ENCODE peak calls at places on chromosome 21, in nine cellular contexts. E is spleen, O is transverse colon, X is IMR-90, M is breast epithelium, B is A549, D is lower leg skin, K is right lobe of liver, G is upper lobe of left lung. R is an unnamed sample.

GRCh38 chr21:31279986-31280385 is 64.1 kb downstream of the TIAM1 start:
- DNase-seq in G (no peak), K (no peak), O (no peak), B (no peak), E (no peak), M (no peak), X (peak), D (no peak), R (no peak)

GRCh38 chr21:35063428-35064172 is 14.5 kb upstream of the RUNX1 start:
- DNase-seq in O (no peak), X (no peak), G (no peak), B (no peak), E (no peak), M (no peak), K (no peak), D (no peak), R (no peak)

GRCh38 chr21:37530901-37531351 is 164.4 kb downstream of the DYRK1A start:
- DNase-seq in X (no peak), G (no peak), K (no peak), E (no peak), M (no peak), D (no peak), O (no peak), B (no peak), R (no peak)

GRCh38 chr21:32389337-32390015 is 3.3 kb downstream of the URB1 start:
- DNase-seq in B (no peak), G (no peak), X (peak), D (no peak), E (peak), K (no peak), M (no peak), O (no peak), R (no peak)

GRCh38 chr21:20662523-20662922 is 335.7 kb upstream of the NCAM2 start:
- DNase-seq in D (no peak), O (no peak), K (no peak), G (no peak), M (no peak), E (no peak), B (no peak), X (no peak), R (no peak)

GRCh38 chr21:15000076-15000475 is 64.7 kb downstream of the NRIP1 start:
- DNase-seq in X (peak), K (no peak), E (no peak), M (no peak), D (no peak), B (no peak), G (no peak), O (no peak), R (no peak)

GRCh38 chr21:17753736-17754135 is 65.4 kb downstream of the C21orf91 start:
- DNase-seq in D (no peak), K (no peak), X (no peak), B (no peak), M (no peak), G (no peak), O (no peak), E (no peak), R (no peak)

GRCh38 chr21:33543505-33544129 is 779 bp downstream of the SON start:
- DNase-seq in D (peak), O (peak), M (peak), E (peak), G (peak), X (no peak), K (peak), B (no peak), R (peak)

GRCh38 chr21:28516996-28517592 is 475.6 kb downstream of the LTN1 start:
- DNase-seq in G (no peak), M (peak), B (peak), X (no peak), E (peak), O (peak), D (peak), K (peak), R (peak)

GRCh38 chr21:35039595-35040291 is 9.4 kb downstream of the RUNX1 start:
- DNase-seq in B (no peak), K (no peak), M (no peak), E (no peak), D (no peak), O (no peak), G (no peak), X (no peak), R (no peak)

GRCh38 chr21:37032877-37033471 is 26.5 kb downstream of the RIPPLY3 start:
- DNase-seq in G (no peak), K (no peak), D (no peak), X (peak), E (no peak), M (no peak), O (no peak), B (peak), R (no peak)

GRCh38 chr21:36959020-36959835 is 7.2 kb downstream of the HLCS start:
- DNase-seq in X (no peak), D (no peak), M (no peak), B (peak), K (no peak), E (no peak), O (no peak), G (peak), R (no peak)

GRCh38 chr21:33302055-33302454 is 22.7 kb upstream of the IFNAR1 start:
- DNase-seq in D (no peak), M (no peak), O (no peak), B (no peak), G (no peak), K (no peak), X (no peak), E (no peak), R (no peak)

GRCh38 chr21:33403128-33403785 is at the start of gene IFNGR2:
- DNase-seq in M (no peak), X (no peak), D (no peak), K (peak), O (peak), E (peak), B (no peak), G (peak), R (peak)

GRCh38 chr21:17467392-17467791 is 45.5 kb upstream of the CXADR start:
- DNase-seq in B (peak), M (no peak), D (no peak), K (no peak), G (no peak), O (no peak), X (no peak), E (no peak), R (no peak)

GRCh38 chr21:27244356-27244755 is 277.5 kb upstream of the ADAMTS5 start:
- DNase-seq in O (no peak), M (no peak), X (peak), D (no peak), B (no peak), E (no peak), K (no peak), G (no peak), R (no peak)

GRCh38 chr21:33975548-33976081 is 60.0 kb upstream of the ATP5PO start:
- DNase-seq in X (peak), K (no peak), B (peak), G (no peak), O (peak), E (no peak), M (no peak), D (no peak), R (no peak)

GRCh38 chr21:31265293-31265692 is 78.8 kb downstream of the TIAM1 start:
- DNase-seq in K (no peak), O (no peak), X (no peak), G (no peak), B (no peak), E (no peak), D (no peak), M (no peak), R (no peak)

GRCh38 chr21:29250642-29251041 is 48.1 kb upstream of the BACH1 start:
- DNase-seq in E (no peak), B (no peak), K (no peak), O (no peak), D (no peak), M (no peak), G (no peak), X (no peak), R (no peak)

GRCh38 chr21:32474179-32475059 is 61.9 kb downstream of the EVA1C start:
- DNase-seq in G (no peak), E (peak), K (no peak), X (no peak), D (no peak), B (no peak), O (no peak), M (no peak), R (no peak)

GRCh38 chr21:37531402-37532042 is 164.9 kb downstream of the DYRK1A start:
- DNase-seq in O (peak), D (no peak), G (peak), M (no peak), K (no peak), B (no peak), E (peak), X (no peak), R (no peak)

GRCh38 chr21:31877558-31877957 is 4.7 kb downstream of the HUNK start:
- DNase-seq in K (no peak), G (no peak), E (peak), M (no peak), X (no peak), D (no peak), O (no peak), B (no peak), R (no peak)

GRCh38 chr21:32193066-32193465 is 85.8 kb downstream of the MIS18A start:
- DNase-seq in X (no peak), B (no peak), D (no peak), E (no peak), K (no peak), G (no peak), O (no peak), M (no peak), R (no peak)

GRCh38 chr21:15894596-15894995 is 164.8 kb downstream of the USP25 start:
- DNase-seq in M (no peak), B (no peak), E (no peak), O (no peak), G (no peak), D (no peak), X (peak), K (no peak), R (no peak)

GRCh38 chr21:25607812-25608737 is 794 bp upstream of the MRPL39 start:
- DNase-seq in G (no peak), M (peak), E (peak), X (peak), D (peak), O (peak), K (peak), B (peak), R (peak)

GRCh38 chr21:28805885-28806284 is 186.8 kb downstream of the LTN1 start:
- DNase-seq in G (no peak), O (no peak), K (no peak), B (no peak), X (peak), M (no peak), E (no peak), D (peak), R (no peak)

GRCh38 chr21:33780631-33781030 is 135.0 kb downstream of the ATP5PO start:
- DNase-seq in X (peak), D (no peak), K (no peak), O (no peak), M (no peak), B (no peak), G (no peak), E (no peak), R (no peak)

GRCh38 chr21:28148400-28149064 is 844.1 kb downstream of the LTN1 start:
- DNase-seq in K (no peak), X (peak), M (no peak), O (no peak), E (no peak), D (no peak), B (no peak), G (no peak), R (no peak)

GRCh38 chr21:16775056-16775455 is 737.8 kb upstream of the CXADR start:
- DNase-seq in G (no peak), E (no peak), D (no peak), O (no peak), B (no peak), K (no peak), M (no peak), X (no peak), R (no peak)

GRCh38 chr21:26572668-26573381 is at the start of gene CYYR1:
- DNase-seq in G (peak), O (no peak), X (no peak), K (peak), E (peak), M (no peak), B (no peak), D (no peak), R (no peak)

GRCh38 chr21:37186983-37187382 is 80.2 kb downstream of the VPS26C start:
- DNase-seq in O (no peak), X (no peak), B (no peak), E (no peak), D (no peak), G (no peak), M (no peak), K (no peak), R (no peak)

GRCh38 chr21:18499761-18500376 is 96.3 kb upstream of the TMPRSS15 start:
- DNase-seq in X (peak), G (no peak), D (peak), O (peak), K (no peak), E (no peak), M (no peak), B (peak), R (no peak)

GRCh38 chr21:36696640-36697472 is 2.1 kb upstream of the SIM2 start:
- DNase-seq in K (no peak), B (no peak), E (no peak), G (peak), X (peak), O (no peak), D (no peak), M (no peak), R (no peak)

GRCh38 chr21:27421654-27422053 is 454.8 kb upstream of the ADAMTS5 start:
- DNase-seq in D (no peak), X (no peak), G (no peak), E (no peak), B (no peak), M (no peak), O (no peak), K (no peak), R (no peak)

GRCh38 chr21:25171438-25171837 is 435.8 kb downstream of the MRPL39 start:
- DNase-seq in B (no peak), M (no peak), O (no peak), D (no peak), G (no peak), E (no peak), K (no peak), X (peak), R (no peak)

GRCh38 chr21:16870116-16870515 is 642.7 kb upstream of the CXADR start:
- DNase-seq in D (no peak), B (no peak), K (no peak), G (no peak), O (no peak), M (no peak), X (peak), E (no peak), R (no peak)

GRCh38 chr21:32306021-32306780 is 7.5 kb downstream of the MRAP start:
- DNase-seq in E (no peak), B (peak), M (no peak), O (no peak), K (no peak), D (no peak), X (no peak), G (no peak), R (no peak)

DNA sequence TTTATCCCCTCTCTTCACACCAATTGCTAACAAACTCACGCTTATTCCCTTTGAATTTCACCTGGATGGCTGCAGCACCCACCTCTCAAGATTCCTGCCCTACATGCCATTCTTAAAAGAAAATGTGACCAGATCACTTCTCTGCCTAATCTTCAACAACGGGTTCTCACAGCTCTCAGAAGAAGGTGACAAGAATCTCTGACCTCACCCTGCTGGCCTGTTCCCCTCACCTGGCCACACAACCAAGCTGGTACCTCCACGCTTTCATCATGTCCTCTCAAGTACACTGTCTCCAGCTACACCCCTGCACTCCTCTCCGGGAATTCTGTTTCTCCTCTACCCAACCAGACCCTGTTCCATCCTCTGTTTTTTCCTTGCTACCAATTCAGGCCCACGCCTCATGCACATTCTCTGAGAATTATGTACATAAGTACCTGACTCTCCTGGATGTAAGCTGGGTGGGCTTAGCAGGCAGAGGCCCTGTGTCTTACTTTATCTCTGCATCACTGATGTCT is 5.9 kb upstream of the LSS start:
- DNase-seq in X (no peak), E (no peak), G (no peak), D (no peak), K (no peak), M (no peak), B (no peak), O (no peak), R (no peak)
- TF ChIP-seq POLR2A in X (no peak), E (no peak), G (no peak), D (no peak), K (no peak), M (no peak), B (no peak), O (no peak), R (no peak)

GRCh38 chr21:39349211-39350093 is 564 bp upstream of the HMGN1 start:
- DNase-seq in X (peak), G (peak), O (peak), K (peak), B (peak), E (peak), D (peak), M (peak), R (peak)
- TF ChIP-seq POLR2A in X (no peak), G (no peak), O (peak), K (peak), B (peak), E (peak), D (no peak), M (no peak), R (no peak)

GRCh38 chr21:45403825-45404725 is 890 bp upstream of the COL18A1 start:
- DNase-seq in D (peak), K (peak), B (no peak), E (peak), G (peak), O (peak), X (peak), M (no peak), R (peak)

GRCh38 chr21:45406801-45407628 is 2.0 kb downstream of the COL18A1 start:
- DNase-seq in O (no peak), E (peak), D (no peak), X (no peak), G (no peak), B (peak), M (no peak), K (peak), R (peak)

GRCh38 chr21:45404726-45405270 is at the start of gene COL18A1:
- DNase-seq in E (peak), M (no peak), O (peak), K (peak), G (peak), D (no peak), X (peak), B (peak), R (peak)

GRCh38 chr21:45405819-45406762 is 1.1 kb downstream of the COL18A1 start:
- DNase-seq in D (no peak), O (no peak), X (peak), G (peak), K (peak), M (no peak), E (peak), B (peak), R (peak)

GRCh38 chr21:45405271-45405818 is 380 bp downstream of the COL18A1 start:
- DNase-seq in G (peak), X (peak), E (peak), O (no peak), M (no peak), B (no peak), D (no peak), K (peak), R (peak)
- TF ChIP-seq POLR2A in G (no peak), X (peak), E (no peak), O (no peak), M (no peak), B (no peak), D (no peak), K (no peak), R (peak)

DNA sequence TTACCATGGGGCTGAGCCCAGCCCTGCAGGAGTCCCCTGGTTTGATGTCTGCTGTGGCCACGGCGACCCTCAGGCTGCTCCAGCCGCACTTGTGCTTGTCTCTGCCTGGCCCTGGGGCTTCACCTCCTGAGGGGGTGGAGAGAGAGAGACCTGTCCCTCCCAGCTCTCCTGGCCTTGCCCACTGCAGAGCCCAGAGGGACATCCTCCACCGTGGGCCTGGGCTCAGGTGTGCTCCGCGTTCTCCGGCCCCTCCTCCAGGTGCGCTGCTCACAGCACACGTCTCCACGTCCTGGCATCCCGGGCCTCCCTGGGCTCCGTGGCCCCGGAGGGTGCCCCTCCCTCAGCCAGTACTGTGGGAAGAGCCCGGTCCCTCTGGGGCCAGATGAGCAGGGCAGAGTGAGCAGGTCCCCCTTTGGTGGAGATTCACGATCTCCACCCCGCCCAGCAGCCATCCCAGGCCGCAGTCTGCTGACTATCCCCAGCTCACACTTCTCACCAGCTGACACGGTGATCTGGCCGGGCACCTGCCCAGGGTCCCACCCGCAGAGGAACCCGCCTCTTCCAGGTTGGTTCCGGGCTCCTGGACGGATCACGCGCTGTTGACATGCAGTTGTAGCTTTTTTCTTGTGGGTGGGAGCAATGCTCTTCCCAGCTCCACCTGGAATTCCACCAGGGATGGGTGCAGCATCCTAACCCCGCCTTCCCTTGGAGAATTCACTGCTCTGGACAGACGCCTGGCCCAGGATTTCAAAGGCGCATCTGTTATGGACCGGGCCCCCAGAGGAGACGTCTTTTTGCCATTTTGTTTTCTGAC is 41.8 kb upstream of the POFUT2 start:
- DNase-seq in O (no peak), M (no peak), K (peak), D (no peak), X (no peak), B (peak), G (peak), E (peak), R (peak)
- TF ChIP-seq POLR2A in O (no peak), M (no peak), K (peak), D (no peak), X (no peak), B (no peak), G (no peak), E (no peak), R (no peak)

DNA sequence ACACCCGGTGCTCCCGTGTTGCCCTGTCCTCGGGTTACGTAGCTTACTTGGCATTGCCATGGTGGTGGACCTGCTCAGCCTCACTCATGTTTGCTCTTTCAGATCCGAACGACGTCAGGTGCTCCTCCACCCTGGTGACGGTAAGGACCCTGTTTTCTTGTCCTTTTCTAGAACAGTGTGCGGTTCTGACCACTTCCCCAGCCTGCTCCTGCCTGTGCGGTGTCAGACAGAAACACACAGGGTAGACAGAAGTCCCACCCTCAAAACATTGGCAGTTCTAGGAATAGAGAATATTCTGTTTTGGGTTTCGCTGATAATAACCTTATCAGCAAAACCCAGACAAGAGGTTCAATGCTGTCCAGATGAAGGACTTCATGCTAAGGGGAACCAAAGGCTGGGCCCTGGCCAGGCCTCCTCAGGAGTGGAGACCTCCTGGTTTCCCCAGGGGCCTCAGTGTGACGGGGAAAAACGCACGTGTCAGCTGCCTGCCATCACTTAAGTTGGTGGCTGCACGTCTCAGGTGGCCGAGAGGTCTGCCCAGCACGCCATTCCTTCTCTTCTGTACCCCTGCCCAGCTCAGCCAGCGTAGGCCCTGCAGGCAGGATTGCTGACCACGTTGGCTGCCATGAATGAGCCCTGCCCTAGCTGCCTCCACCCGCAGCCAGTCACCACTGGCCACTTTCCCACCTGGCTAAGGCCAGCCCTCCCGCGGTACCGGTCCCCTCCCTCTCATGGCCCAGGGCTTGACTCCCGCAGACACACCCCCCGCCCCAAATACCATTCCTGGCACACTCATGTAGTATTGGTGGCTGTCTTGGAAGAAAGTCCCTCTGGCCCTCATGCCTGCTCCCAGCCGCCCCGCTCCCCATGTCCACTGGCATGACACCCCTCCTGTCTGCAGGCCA is 33.6 kb downstream of the SLC37A1 start:
- DNase-seq in D (no peak), B (no peak), G (no peak), K (no peak), E (peak), M (no peak), O (no peak), X (no peak), R (no peak)
- TF ChIP-seq POLR2A in D (no peak), B (no peak), G (no peak), K (no peak), E (no peak), M (no peak), O (no peak), X (no peak), R (no peak)